ENCODE peak calls at places on chromosomes 12 and 14, in four cellular contexts. S is upper lobe of left lung, F is tibial nerve, P is A549. D is an unnamed sample.

GRCh38 chr12:65911321-65911720 is 87.0 kb downstream of the HMGA2 start:
- DNase-seq in S (no peak), F (no peak), P (no peak), D (no peak)

GRCh38 chr14:97946291-97946690 is 1149.1 kb downstream of the VRK1 start:
- DNase-seq in S (no peak), F (no peak), P (no peak), D (no peak)

GRCh38 chr12:107580750-107581529 is 104.7 kb upstream of the PWP1 start:
- DNase-seq in S (peak), F (no peak), P (no peak), D (no peak)

GRCh38 chr14:25136811-25137210 is 86.9 kb upstream of the STXBP6 start:
- DNase-seq in S (no peak), F (no peak), P (no peak), D (no peak)

GRCh38 chr12:8779862-8780261 is 42.6 kb upstream of the A2ML1 start:
- DNase-seq in S (no peak), F (no peak), P (no peak), D (no peak)

GRCh38 chr14:45715946-45716345 is 462.9 kb upstream of the MIS18BP1 start:
- DNase-seq in S (no peak), F (no peak), P (no peak), D (no peak)

GRCh38 chr12:46787496-46788055 is 38.2 kb downstream of the SLC38A4 start:
- DNase-seq in S (no peak), F (no peak), P (no peak), D (no peak)

GRCh38 chr14:31966896-31967668 is 110.0 kb upstream of the ARHGAP5 start:
- DNase-seq in S (no peak), F (no peak), P (no peak), D (no peak)

GRCh38 chr12:112463478-112463877 is 44.7 kb downstream of the PTPN11 start:
- DNase-seq in S (no peak), F (no peak), P (no peak), D (no peak)

GRCh38 chr14:91388551-91388975 is 29.1 kb downstream of the CCDC88C start:
- DNase-seq in S (no peak), F (no peak), P (no peak), D (no peak)

GRCh38 chr12:109230193-109230592 is 78.9 kb downstream of the FOXN4 start:
- DNase-seq in S (no peak), F (no peak), P (no peak), D (no peak)

GRCh38 chr12:12481636-12482035 is 81.0 kb downstream of the DUSP16 start:
- DNase-seq in S (no peak), F (no peak), P (no peak), D (no peak)

GRCh38 chr12:73678335-73678734 is 859.3 kb upstream of the ATXN7L3B start:
- DNase-seq in S (no peak), F (no peak), P (no peak), D (no peak)

GRCh38 chr14:32090686-32091085 is 13.6 kb downstream of the ARHGAP5 start:
- DNase-seq in S (no peak), F (no peak), P (no peak), D (no peak)

GRCh38 chr12:13386269-13387039 is 189.9 kb downstream of the EMP1 start:
- DNase-seq in S (no peak), F (no peak), P (no peak), D (no peak)

GRCh38 chr12:100544165-100544564 is 29.3 kb upstream of the GAS2L3 start:
- DNase-seq in S (no peak), F (no peak), P (no peak), D (no peak)

GRCh38 chr14:81219821-81220487 is 805 bp downstream of the GTF2A1 start:
- DNase-seq in S (peak), F (no peak), P (no peak), D (no peak)

GRCh38 chr14:102853703-102854396 is 68.6 kb upstream of the AMN start:
- DNase-seq in S (no peak), F (no peak), P (no peak), D (no peak)

GRCh38 chr14:61434315-61434714 is 112.9 kb downstream of the PRKCH start:
- DNase-seq in S (no peak), F (no peak), P (no peak), D (no peak)

GRCh38 chr12:50985322-50985721 is 33.0 kb downstream of the HIGD1C start:
- DNase-seq in S (no peak), F (no peak), P (no peak), D (no peak)

GRCh38 chr12:1053690-1054089 is 62.7 kb downstream of the ERC1 start:
- DNase-seq in S (no peak), F (no peak), P (no peak), D (no peak)

GRCh38 chr14:105980224-105980623 is 453.8 kb downstream of the TMEM121 start:
- DNase-seq in S (no peak), F (no peak), P (no peak), D (no peak)

GRCh38 chr14:56840221-56840620 is 29.9 kb upstream of the OTX2 start:
- DNase-seq in S (no peak), F (no peak), P (no peak), D (no peak)

GRCh38 chr14:65946494-65946893 is 534.0 kb downstream of the FUT8 start:
- DNase-seq in S (no peak), F (no peak), P (no peak), D (no peak)

GRCh38 chr14:30251017-30251416 is 307.9 kb upstream of the G2E3 start:
- DNase-seq in S (no peak), F (no peak), P (no peak), D (no peak)

GRCh38 chr12:19444097-19444496 is 4.8 kb downstream of the AEBP2 start:
- DNase-seq in S (no peak), F (no peak), P (no peak), D (no peak)

GRCh38 chr12:115830633-115831032 is 446.9 kb downstream of the MED13L start:
- DNase-seq in S (no peak), F (no peak), P (no peak), D (no peak)

GRCh38 chr12:96636895-96637294 is 147.5 kb downstream of the CFAP54 start:
- DNase-seq in S (no peak), F (no peak), P (no peak), D (no peak)

GRCh38 chr12:92829683-92830282 is 99.3 kb downstream of the EEA1 start:
- DNase-seq in S (no peak), F (no peak), P (no peak), D (no peak)

GRCh38 chr12:75774309-75775052 is 257.1 kb downstream of the PHLDA1 start:
- DNase-seq in S (no peak), F (no peak), P (no peak), D (no peak)

GRCh38 chr12:47946413-47947107 is 16.8 kb upstream of the TMEM106C start:
- DNase-seq in S (peak), F (no peak), P (no peak), D (no peak)

GRCh38 chr14:103084021-103084919 is at the start of gene LBHD2:
- DNase-seq in S (peak), F (no peak), P (no peak), D (no peak)

GRCh38 chr12:130838284-130838950 is 633 bp downstream of the STX2 start:
- DNase-seq in S (no peak), F (no peak), P (peak), D (peak)
- TF ChIP-seq POLR2A in S (no peak), F (no peak), P (no peak), D (no peak)

DNA sequence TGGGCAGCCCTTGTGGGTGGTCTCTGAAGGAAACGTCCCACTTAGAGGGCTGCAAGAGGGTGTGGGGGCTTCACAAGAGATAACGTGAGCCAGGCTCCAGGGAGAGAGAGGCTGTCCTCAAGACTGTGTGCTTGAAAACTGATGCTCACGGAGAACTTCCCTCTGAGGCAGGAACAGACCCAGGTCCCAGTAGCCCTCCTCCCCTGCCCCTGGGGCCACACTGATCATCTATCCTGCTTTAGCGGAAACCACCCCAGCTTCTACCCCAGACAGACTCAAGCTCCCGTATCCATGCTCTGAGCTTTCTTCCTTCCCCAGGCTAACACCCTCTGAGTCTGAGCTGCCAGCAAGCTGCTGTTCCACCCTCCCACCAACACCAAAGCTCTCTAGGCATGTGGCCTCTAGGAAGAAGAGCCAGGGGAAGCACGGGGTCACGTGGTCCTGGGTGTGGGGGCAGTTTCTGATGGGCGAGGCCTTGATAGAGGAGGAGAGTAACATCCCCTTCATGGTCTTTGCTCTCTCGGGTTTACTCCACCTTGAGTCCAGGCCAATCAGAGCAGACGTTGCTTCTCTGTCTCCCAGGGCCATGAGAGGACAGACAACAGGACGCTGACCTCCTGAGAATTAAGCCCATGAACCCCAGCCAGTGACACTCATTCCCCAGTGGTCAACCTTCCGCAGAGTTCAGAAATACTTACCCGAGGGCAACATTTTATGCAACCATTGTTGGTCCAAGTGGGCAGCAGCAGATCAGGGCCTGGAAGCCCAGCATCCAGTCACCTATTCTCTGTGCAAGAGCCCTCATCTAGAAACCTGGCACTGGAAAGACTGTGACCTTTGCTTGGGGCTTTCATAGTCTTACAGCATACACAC is 1.3 kb downstream of the PCK2 start:
- DNase-seq in S (no peak), F (peak), P (no peak), D (peak)
- TF ChIP-seq POLR2A in S (peak), F (no peak), P (no peak), D (peak)

GRCh38 chr12:6766651-6767300 is 613 bp downstream of the PTMS start:
- DNase-seq in S (peak), F (peak), P (peak), D (peak)
- TF ChIP-seq POLR2A in S (peak), F (peak), P (no peak), D (no peak)

GRCh38 chr12:110465024-110465423 is 3.0 kb downstream of the GPN3 start:
- DNase-seq in S (no peak), F (no peak), P (no peak), D (no peak)

GRCh38 chr12:110466791-110467190 is 1.3 kb downstream of the GPN3 start:
- DNase-seq in S (no peak), F (no peak), P (no peak), D (no peak)

GRCh38 chr12:110467847-110468211 is 228 bp downstream of the GPN3 start:
- DNase-seq in S (no peak), F (no peak), P (no peak), D (no peak)

GRCh38 chr12:110468212-110469048 is at the start of the genes FAM216A and GPN3:
- DNase-seq in S (peak), F (peak), P (peak), D (peak)
- TF ChIP-seq POLR2A in S (peak), F (peak), P (peak), D (peak)

DNA sequence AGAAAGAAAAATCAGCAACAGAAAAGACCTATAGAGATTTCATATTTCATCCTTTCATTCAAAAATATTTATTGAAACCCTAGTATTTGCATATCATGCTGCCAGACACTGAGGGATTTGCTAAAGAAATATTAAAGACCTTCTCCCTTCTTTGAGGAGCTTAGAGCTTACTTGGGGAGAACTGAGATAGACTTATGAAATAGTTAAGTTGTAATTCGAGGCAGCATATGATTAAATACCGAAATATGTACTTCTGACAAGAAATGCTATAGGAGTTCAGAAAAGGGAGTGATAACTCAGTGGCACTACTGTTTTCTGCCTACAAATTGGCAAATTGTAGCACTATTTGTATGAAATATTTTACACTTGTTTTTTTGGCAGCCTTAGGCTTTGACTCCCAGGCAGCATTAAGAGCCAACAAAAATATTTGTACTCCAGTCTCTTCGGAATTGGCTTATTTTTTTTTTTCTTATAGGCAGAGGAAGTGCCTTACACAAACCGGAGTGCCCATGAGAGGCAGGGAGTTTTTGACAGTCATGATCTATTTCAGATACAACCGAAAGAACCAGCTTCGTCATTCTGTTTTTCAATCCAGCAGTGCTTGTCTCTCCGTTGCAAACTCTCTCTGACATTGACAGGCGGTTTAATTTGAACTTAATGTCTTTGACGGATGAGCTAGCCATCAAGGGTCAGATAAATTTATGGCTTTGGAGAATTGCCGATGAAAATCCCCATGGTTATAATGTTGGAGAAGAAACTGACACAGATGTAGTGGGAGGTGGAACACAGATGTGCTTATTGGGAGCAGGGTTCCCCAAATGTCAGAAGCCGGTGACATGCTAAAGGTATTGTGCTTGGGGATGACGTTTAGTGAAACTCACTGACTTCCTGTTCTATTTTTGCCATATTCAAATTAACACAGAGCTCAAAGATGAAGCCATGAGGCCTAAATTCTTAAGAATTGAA is 59.4 kb downstream of the PLXNC1 start:
- DNase-seq in S (no peak), F (no peak), P (no peak), D (peak)
- TF ChIP-seq POLR2A in S (peak), F (no peak), P (no peak), D (peak)

D was measured in GM12892.